ENCODE peak calls at places on chromosomes 2 and 18, in five cellular contexts. One of them, this sample, is unnamed.

GRCh38 chr2:158774663-158775062 is 20.5 kb upstream of the DAPL1 start:
- DNase-seq in astrocyte: no peak
- DNase-seq in neural progenitor cell: no peak
- DNase-seq in MM.1S: no peak
- DNase-seq in endothelial cell of umbilical vein: no peak
- DNase-seq in this sample: no peak

GRCh38 chr2:12320027-12320734 is 396.6 kb upstream of the TRIB2 start:
- DNase-seq in astrocyte: peak; percentile 23
- DNase-seq in neural progenitor cell: no peak
- DNase-seq in MM.1S: no peak
- DNase-seq in endothelial cell of umbilical vein: no peak
- DNase-seq in this sample: no peak

GRCh38 chr2:173568054-173568453 is 213.4 kb downstream of the CDCA7 start:
- DNase-seq in astrocyte: no peak
- DNase-seq in neural progenitor cell: peak; percentile 72
- DNase-seq in MM.1S: no peak
- DNase-seq in endothelial cell of umbilical vein: no peak
- DNase-seq in this sample: no peak

GRCh38 chr2:234971494-234971893 is 19.7 kb downstream of the SH3BP4 start:
- DNase-seq in astrocyte: no peak
- DNase-seq in neural progenitor cell: no peak
- DNase-seq in MM.1S: no peak
- DNase-seq in endothelial cell of umbilical vein: no peak
- DNase-seq in this sample: no peak

GRCh38 chr2:240014327-240014726 is 10.8 kb downstream of the NDUFA10 start:
- DNase-seq in astrocyte: no peak
- DNase-seq in neural progenitor cell: no peak
- DNase-seq in MM.1S: no peak
- DNase-seq in endothelial cell of umbilical vein: no peak
- DNase-seq in this sample: no peak

GRCh38 chr2:224801360-224801759 is 85.2 kb upstream of the CCDC195 start:
- DNase-seq in astrocyte: no peak
- DNase-seq in neural progenitor cell: no peak
- DNase-seq in MM.1S: no peak
- DNase-seq in endothelial cell of umbilical vein: no peak
- DNase-seq in this sample: no peak

GRCh38 chr18:9782073-9782857 is 74.2 kb downstream of the RAB31 start:
- DNase-seq in astrocyte: peak; percentile 96
- DNase-seq in neural progenitor cell: no peak
- DNase-seq in MM.1S: no peak
- DNase-seq in endothelial cell of umbilical vein: no peak
- DNase-seq in this sample: no peak

GRCh38 chr2:133566967-133567645 is 1.2 kb downstream of the NCKAP5 start:
- DNase-seq in astrocyte: peak; percentile 83
- DNase-seq in neural progenitor cell: peak; percentile 44
- DNase-seq in MM.1S: no peak
- DNase-seq in endothelial cell of umbilical vein: peak; percentile 72
- DNase-seq in this sample: no peak

GRCh38 chr18:11785444-11786055 is 65.7 kb upstream of the CHMP1B start:
- DNase-seq in astrocyte: no peak
- DNase-seq in neural progenitor cell: peak; percentile 54
- DNase-seq in MM.1S: no peak
- DNase-seq in endothelial cell of umbilical vein: no peak
- DNase-seq in this sample: no peak

GRCh38 chr2:240569998-240570530 is 1.8 kb downstream of the RNPEPL1 start:
- DNase-seq in astrocyte: no peak
- DNase-seq in neural progenitor cell: no peak
- DNase-seq in MM.1S: no peak
- DNase-seq in endothelial cell of umbilical vein: no peak
- DNase-seq in this sample: no peak

GRCh38 chr2:168169097-168169745 is 78.2 kb downstream of the STK39 start:
- DNase-seq in astrocyte: peak; percentile 82
- DNase-seq in neural progenitor cell: no peak
- DNase-seq in MM.1S: no peak
- DNase-seq in endothelial cell of umbilical vein: peak; percentile 26
- DNase-seq in this sample: no peak

GRCh38 chr18:22346342-22346967 is 71.3 kb downstream of the CTAGE1 start:
- DNase-seq in astrocyte: peak; percentile 73
- DNase-seq in neural progenitor cell: no peak
- DNase-seq in MM.1S: no peak
- DNase-seq in endothelial cell of umbilical vein: peak; percentile 93
- DNase-seq in this sample: no peak

DNA sequence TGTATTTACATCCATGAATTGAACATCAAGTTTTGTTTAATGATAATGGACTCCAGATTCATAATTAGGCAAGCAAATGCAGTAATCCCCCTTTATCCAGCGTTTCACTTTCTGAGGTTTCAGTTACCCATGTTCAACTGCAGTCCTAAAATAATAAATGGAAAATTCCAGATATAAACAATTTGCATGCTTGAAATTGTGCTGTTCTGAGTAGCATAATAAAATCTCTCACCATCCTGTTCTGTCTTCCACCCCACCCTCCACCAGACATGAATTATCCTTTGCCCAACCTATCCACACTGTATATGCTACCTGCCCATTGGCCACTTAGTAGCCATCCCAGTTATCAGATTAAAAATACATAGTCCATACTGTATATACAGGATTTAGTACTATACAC is 224.5 kb upstream of the CHAC2 start:
- DNase-seq in astrocyte: no peak
- DNase-seq in neural progenitor cell: no peak
- DNase-seq in MM.1S: no peak
- DNase-seq in endothelial cell of umbilical vein: no peak
- DNase-seq in this sample: no peak
- TF ChIP-seq CTCF in astrocyte: no peak
- TF ChIP-seq CTCF in neural progenitor cell: no peak
- TF ChIP-seq CTCF in MM.1S: no peak
- TF ChIP-seq CTCF in endothelial cell of umbilical vein: no peak
- TF ChIP-seq CTCF in this sample: no peak

DNA sequence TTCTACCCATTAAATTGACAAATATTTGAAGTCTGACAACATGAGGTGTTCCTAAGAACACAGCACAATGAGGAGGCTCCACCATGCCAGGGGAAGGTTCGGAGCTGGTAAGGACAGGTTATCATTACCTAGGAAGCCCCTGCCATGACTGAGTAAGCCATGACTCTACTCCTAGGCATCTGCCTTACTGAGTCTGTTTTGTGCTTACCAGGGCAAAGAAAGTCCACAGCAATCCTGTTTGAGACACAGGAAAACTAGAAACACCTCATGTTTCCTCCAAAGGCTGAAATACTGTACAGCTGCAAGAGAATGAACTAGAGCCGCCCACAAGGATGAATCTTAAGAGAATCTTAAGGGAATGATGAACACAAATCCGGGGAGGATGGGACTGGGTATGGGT is 11.6 kb downstream of the TGFBRAP1 start:
- DNase-seq in astrocyte: no peak
- DNase-seq in neural progenitor cell: no peak
- DNase-seq in MM.1S: no peak
- DNase-seq in endothelial cell of umbilical vein: peak; percentile 39
- DNase-seq in this sample: peak; percentile 30
- H3K79me2 ChIP-seq in astrocyte: peaks cover 66% of the 10 kb centered on the region
- H3K79me2 ChIP-seq in neural progenitor cell: peaks cover 54% of the 10 kb centered on the region
- H3K79me2 ChIP-seq in MM.1S: peaks cover 87% of the 10 kb centered on the region
- H3K79me2 ChIP-seq in endothelial cell of umbilical vein: peaks cover 75% of the 10 kb centered on the region
- H3K79me2 ChIP-seq in this sample: peaks cover 68% of the 10 kb centered on the region

GRCh38 chr2:176072951-176073904 is 10.5 kb downstream of the EVX2 start:
- DNase-seq in astrocyte: no peak
- DNase-seq in neural progenitor cell: peak; percentile 50
- DNase-seq in MM.1S: no peak
- DNase-seq in endothelial cell of umbilical vein: no peak
- DNase-seq in this sample: no peak
- TF ChIP-seq EZH2 in astrocyte: peak; percentile 63
- TF ChIP-seq EZH2 in neural progenitor cell: peak; percentile 91
- TF ChIP-seq EZH2 in MM.1S: no peak
- TF ChIP-seq EZH2 in endothelial cell of umbilical vein: peak; percentile 73
- TF ChIP-seq EZH2 in this sample: peak; percentile 79

DNA sequence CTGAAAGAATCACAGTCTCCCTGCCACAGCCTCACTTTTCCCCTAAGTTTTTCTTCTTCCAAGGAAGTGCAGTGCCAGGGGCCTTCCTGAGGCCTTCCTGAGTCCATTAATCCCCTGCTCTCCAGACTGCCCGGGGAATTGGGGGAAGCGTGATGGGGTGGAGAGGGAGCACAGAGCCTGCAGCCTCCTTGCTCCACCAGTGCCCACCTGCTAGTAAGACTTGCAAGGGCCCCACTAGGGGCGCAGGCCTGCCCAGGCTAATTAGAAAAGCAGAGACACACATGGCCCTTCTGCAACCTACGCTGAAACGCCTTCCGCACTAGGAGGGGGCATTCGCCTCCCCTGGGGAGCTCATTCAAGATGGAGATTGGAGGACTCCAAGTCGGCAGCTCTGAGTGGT is 110.6 kb downstream of the MRO start:
- DNase-seq in astrocyte: no peak
- DNase-seq in neural progenitor cell: peak; percentile 49
- DNase-seq in MM.1S: no peak
- DNase-seq in endothelial cell of umbilical vein: no peak
- DNase-seq in this sample: no peak
- TF ChIP-seq CTCF in astrocyte: no peak
- TF ChIP-seq CTCF in neural progenitor cell: peak; percentile 38
- TF ChIP-seq CTCF in MM.1S: no peak
- TF ChIP-seq CTCF in endothelial cell of umbilical vein: no peak
- TF ChIP-seq CTCF in this sample: no peak

DNA sequence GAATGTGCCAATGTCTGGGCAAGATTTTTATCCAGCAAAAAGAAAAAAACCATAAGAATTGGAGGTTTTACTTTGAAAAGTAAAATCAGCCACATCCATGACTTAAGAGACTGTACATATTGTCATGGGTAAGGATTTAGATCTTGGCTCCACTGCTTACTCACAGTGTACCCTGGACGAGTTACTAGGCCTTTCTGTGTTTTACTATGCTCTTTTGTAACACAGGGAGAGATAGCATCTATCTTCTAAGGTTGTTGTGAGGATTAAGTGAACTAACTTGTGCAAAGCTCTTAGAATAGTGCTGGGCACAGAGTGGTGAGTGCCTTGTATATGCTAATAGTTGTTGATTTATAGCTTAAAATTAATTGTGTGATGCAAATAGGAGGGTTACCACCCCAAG is 255.9 kb downstream of the NEDD4L start:
- DNase-seq in astrocyte: no peak
- DNase-seq in neural progenitor cell: no peak
- DNase-seq in MM.1S: no peak
- DNase-seq in endothelial cell of umbilical vein: no peak
- DNase-seq in this sample: no peak
- H3K79me2 ChIP-seq in astrocyte: peaks cover 68% of the 10 kb centered on the region
- H3K79me2 ChIP-seq in neural progenitor cell: no peaks in the 10 kb centered on the region
- H3K79me2 ChIP-seq in MM.1S: no peaks in the 10 kb centered on the region
- H3K79me2 ChIP-seq in endothelial cell of umbilical vein: no peaks in the 10 kb centered on the region
- H3K79me2 ChIP-seq in this sample: peaks cover 79% of the 10 kb centered on the region

GRCh38 chr18:79396431-79397287 is 929 bp downstream of the NFATC1 start:
- DNase-seq in astrocyte: peak; percentile 42
- DNase-seq in neural progenitor cell: peak; percentile 82
- DNase-seq in MM.1S: no peak
- DNase-seq in endothelial cell of umbilical vein: peak; percentile 40
- DNase-seq in this sample: no peak
- TF ChIP-seq EZH2 in astrocyte: peak; percentile 90
- TF ChIP-seq EZH2 in neural progenitor cell: peak; percentile 98
- TF ChIP-seq EZH2 in MM.1S: no peak
- TF ChIP-seq EZH2 in endothelial cell of umbilical vein: no peak
- TF ChIP-seq EZH2 in this sample: no peak

GRCh38 chr2:238243496-238244076 is 3.7 kb upstream of the HES6 start:
- DNase-seq in astrocyte: no peak
- DNase-seq in neural progenitor cell: no peak
- DNase-seq in MM.1S: no peak
- DNase-seq in endothelial cell of umbilical vein: no peak
- DNase-seq in this sample: no peak
- TF ChIP-seq CTCF in astrocyte: peak; percentile 2
- TF ChIP-seq CTCF in neural progenitor cell: peak; percentile 30
- TF ChIP-seq CTCF in MM.1S: no peak
- TF ChIP-seq CTCF in endothelial cell of umbilical vein: no peak
- TF ChIP-seq CTCF in this sample: no peak

DNA sequence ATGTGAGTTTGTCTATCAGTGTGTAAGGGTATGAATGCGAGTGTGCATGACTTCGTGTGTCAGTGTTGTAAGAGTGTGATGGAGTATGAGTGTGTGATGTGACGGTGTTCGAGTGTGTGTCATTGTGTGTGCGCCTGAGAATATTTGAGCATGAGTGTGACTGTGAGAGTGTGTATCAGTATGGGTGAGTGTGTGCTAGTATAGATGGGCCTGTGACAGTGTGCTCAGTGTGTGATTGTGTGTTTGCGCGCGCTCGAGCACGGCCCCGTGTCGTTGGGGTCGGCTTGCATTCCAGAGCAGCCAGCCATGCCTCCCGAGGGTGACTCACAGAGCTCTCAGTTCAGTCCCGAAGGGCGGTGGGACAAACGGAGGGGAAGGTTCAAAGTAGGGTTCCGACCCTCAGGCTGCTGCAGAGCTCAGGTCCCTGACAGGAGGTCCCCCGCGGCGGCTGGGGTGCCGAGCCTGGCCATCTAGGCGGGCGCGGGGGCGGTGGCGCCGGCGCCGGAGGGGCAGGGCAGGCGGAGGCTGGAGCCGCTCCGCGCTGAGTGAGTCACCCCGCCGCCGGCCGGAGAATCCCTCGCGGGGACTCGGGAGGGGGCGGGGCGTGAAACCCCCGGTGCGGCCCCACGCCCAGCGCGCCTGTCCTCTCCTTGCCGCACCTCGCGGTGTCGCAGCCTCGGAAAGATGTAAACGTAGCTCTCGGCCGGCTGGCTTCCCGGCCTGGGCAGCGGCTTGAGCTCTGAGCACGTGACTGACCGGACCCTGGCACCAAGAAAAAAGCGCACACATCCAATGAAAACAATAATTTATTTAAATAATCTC is 3.8 kb downstream of the DLX2 start:
- DNase-seq in astrocyte: peak; percentile 65
- DNase-seq in neural progenitor cell: peak; percentile 79
- DNase-seq in MM.1S: no peak
- DNase-seq in endothelial cell of umbilical vein: peak; percentile 68
- DNase-seq in this sample: no peak
- H3K79me2 ChIP-seq in astrocyte: no peaks in the 10 kb centered on the region
- H3K79me2 ChIP-seq in neural progenitor cell: no peaks in the 10 kb centered on the region
- H3K79me2 ChIP-seq in MM.1S: no peaks in the 10 kb centered on the region
- H3K79me2 ChIP-seq in endothelial cell of umbilical vein: no peaks in the 10 kb centered on the region
- H3K79me2 ChIP-seq in this sample: no peaks in the 10 kb centered on the region

GRCh38 chr2:176157499-176158305 is 595 bp downstream of the HOXD3 start:
- DNase-seq in astrocyte: no peak
- DNase-seq in neural progenitor cell: peak; percentile 82
- DNase-seq in MM.1S: no peak
- DNase-seq in endothelial cell of umbilical vein: peak; percentile 16
- DNase-seq in this sample: no peak
- TF ChIP-seq EZH2 in astrocyte: peak; percentile 79
- TF ChIP-seq EZH2 in neural progenitor cell: peak; percentile 100
- TF ChIP-seq EZH2 in MM.1S: no peak
- TF ChIP-seq EZH2 in endothelial cell of umbilical vein: no peak
- TF ChIP-seq EZH2 in this sample: peak; percentile 86

This sample was measured in keratinocyte.